ENCODE peak calls at places on chromosomes 13 and 19, in eight cellular contexts. L, T, V, U, G, D, B and C are unnamed samples. For H3K4me1, the result is how much of the 10 kb centered on the place peaks cover.

GRCh38 chr13:100234006-100234405 is 145.1 kb downstream of the PCCA start:
- DNase-seq in L (no peak), T (no peak), V (no peak), U (no peak), G (no peak), D (no peak), B (no peak), C (no peak)

GRCh38 chr19:17616686-17616960 is 61.2 kb downstream of the COLGALT1 start:
- DNase-seq in L (no peak), T (no peak), V (no peak), U (no peak), G (no peak), D (no peak), B (no peak), C (no peak)

GRCh38 chr19:18168673-18169381 is 4.8 kb upstream of the IFI30 start:
- DNase-seq in L (no peak), T (no peak), V (no peak), U (no peak), G (no peak), D (no peak), B (no peak), C (no peak)

GRCh38 chr19:2636897-2637683 is 65.4 kb downstream of the GNG7 start:
- DNase-seq in L (peak), T (no peak), V (no peak), U (peak), G (peak), D (peak), B (peak), C (peak)

GRCh38 chr13:26342898-26343297 is 89.0 kb downstream of the CDK8 start:
- DNase-seq in L (peak), T (no peak), V (no peak), U (no peak), G (no peak), D (no peak), B (no peak), C (no peak)

GRCh38 chr19:45153339-45154063 is 7.3 kb downstream of the NKPD1 start:
- DNase-seq in L (peak), T (peak), V (no peak), U (peak), G (no peak), D (no peak), B (peak), C (no peak)

GRCh38 chr13:102703721-102704035 is 8.8 kb upstream of the METTL21C start:
- DNase-seq in L (no peak), T (no peak), V (no peak), U (no peak), G (no peak), D (no peak), B (no peak), C (no peak)

GRCh38 chr19:23787106-23787505 is 28.4 kb upstream of the ZNF681 start:
- DNase-seq in L (peak), T (no peak), V (no peak), U (no peak), G (no peak), D (no peak), B (no peak), C (no peak)

GRCh38 chr13:105070452-105070851 is 1465.0 kb downstream of the EFNB2 start:
- DNase-seq in L (no peak), T (no peak), V (no peak), U (no peak), G (no peak), D (no peak), B (no peak), C (no peak)

GRCh38 chr13:59354665-59355064 is 809.1 kb downstream of the DIAPH3 start:
- DNase-seq in L (no peak), T (no peak), V (no peak), U (no peak), G (no peak), D (no peak), B (no peak), C (no peak)

GRCh38 chr19:41997851-41998229 is 3.8 kb upstream of the ATP1A3 start:
- DNase-seq in L (no peak), T (no peak), V (no peak), U (no peak), G (no peak), D (no peak), B (no peak), C (no peak)

GRCh38 chr19:58097783-58098681 is at the start of gene ZSCAN18:
- DNase-seq in L (peak), T (no peak), V (peak), U (peak), G (peak), D (peak), B (peak), C (peak)

GRCh38 chr13:29591310-29591709 is 4.2 kb downstream of the SLC7A1 start:
- DNase-seq in L (peak), T (no peak), V (no peak), U (no peak), G (no peak), D (no peak), B (no peak), C (no peak)

GRCh38 chr19:2150794-2151338 is 500 bp downstream of the AP3D1 start:
- DNase-seq in L (no peak), T (no peak), V (peak), U (no peak), G (no peak), D (no peak), B (no peak), C (peak)

GRCh38 chr13:24146961-24147569 is 13.5 kb upstream of the SPATA13 start:
- DNase-seq in L (peak), T (no peak), V (no peak), U (no peak), G (no peak), D (no peak), B (no peak), C (no peak)

GRCh38 chr19:926595-927043 is 784 bp downstream of the ARID3A start:
- DNase-seq in L (no peak), T (no peak), V (no peak), U (peak), G (no peak), D (peak), B (peak), C (peak)

GRCh38 chr13:29902632-29903305 is 52.4 kb upstream of the UBL3 start:
- DNase-seq in L (no peak), T (no peak), V (no peak), U (no peak), G (no peak), D (no peak), B (no peak), C (no peak)

GRCh38 chr19:36213793-36214387 is 575 bp downstream of the ZNF565 start:
- DNase-seq in L (peak), T (no peak), V (no peak), U (no peak), G (peak), D (peak), B (no peak), C (no peak)

GRCh38 chr19:47247308-47247990 is 8.9 kb upstream of the CCDC9 start:
- DNase-seq in L (peak), T (no peak), V (peak), U (peak), G (peak), D (peak), B (peak), C (peak)

GRCh38 chr19:11244846-11245589 is 5.6 kb downstream of the ANGPTL8 start:
- DNase-seq in L (no peak), T (no peak), V (no peak), U (peak), G (no peak), D (no peak), B (no peak), C (no peak)

GRCh38 chr13:49859568-49859967 is 67.1 kb upstream of the KPNA3 start:
- DNase-seq in L (peak), T (no peak), V (no peak), U (no peak), G (peak), D (no peak), B (no peak), C (no peak)

GRCh38 chr13:109971006-109971744 is 184.8 kb upstream of the IRS2 start:
- DNase-seq in L (no peak), T (no peak), V (no peak), U (no peak), G (no peak), D (no peak), B (no peak), C (no peak)

GRCh38 chr19:55069137-55069858 is 6.3 kb upstream of the RDH13 start:
- DNase-seq in L (peak), T (peak), V (peak), U (no peak), G (peak), D (no peak), B (peak), C (peak)

GRCh38 chr19:47421844-47422395 is 2.6 kb upstream of the MEIS3 start:
- DNase-seq in L (peak), T (no peak), V (no peak), U (no peak), G (no peak), D (no peak), B (no peak), C (no peak)

GRCh38 chr19:3034845-3035541 is 5.9 kb upstream of the TLE2 start:
- DNase-seq in L (peak), T (peak), V (peak), U (no peak), G (no peak), D (peak), B (peak), C (no peak)

GRCh38 chr19:35076657-35077056 is 35.1 kb downstream of the HPN start:
- DNase-seq in L (no peak), T (no peak), V (no peak), U (no peak), G (no peak), D (no peak), B (no peak), C (no peak)

GRCh38 chr13:84399320-84400085 is 517.2 kb upstream of the SLITRK1 start:
- DNase-seq in L (peak), T (no peak), V (no peak), U (no peak), G (no peak), D (no peak), B (no peak), C (no peak)

GRCh38 chr19:2077833-2078619 is 18.1 kb downstream of the MOB3A start:
- DNase-seq in L (no peak), T (no peak), V (no peak), U (no peak), G (no peak), D (no peak), B (no peak), C (no peak)

GRCh38 chr19:916645-917322 is 349 bp upstream of the KISS1R start:
- DNase-seq in L (no peak), T (peak), V (no peak), U (no peak), G (no peak), D (no peak), B (no peak), C (no peak)

GRCh38 chr13:105513448-105513847 is 1022.0 kb downstream of the EFNB2 start:
- DNase-seq in L (no peak), T (no peak), V (no peak), U (no peak), G (no peak), D (no peak), B (no peak), C (no peak)

GRCh38 chr19:11423804-11424318 is 4.7 kb upstream of the RGL3 start:
- DNase-seq in L (no peak), T (no peak), V (no peak), U (no peak), G (no peak), D (no peak), B (no peak), C (no peak)

GRCh38 chr19:19458110-19458816 is 52.8 kb downstream of the GATAD2A start:
- DNase-seq in L (no peak), T (no peak), V (no peak), U (no peak), G (no peak), D (no peak), B (no peak), C (no peak)

GRCh38 chr19:49086296-49086695 is 1.0 kb downstream of the SNRNP70 start:
- DNase-seq in L (no peak), T (no peak), V (no peak), U (no peak), G (no peak), D (no peak), B (no peak), C (no peak)

GRCh38 chr19:49085868-49086232 is 599 bp downstream of the SNRNP70 start:
- DNase-seq in L (no peak), T (no peak), V (no peak), U (no peak), G (no peak), D (no peak), B (no peak), C (no peak)

GRCh38 chr19:49084206-49085019 is 838 bp upstream of the SNRNP70 start:
- DNase-seq in L (no peak), T (peak), V (no peak), U (no peak), G (no peak), D (peak), B (no peak), C (no peak)

GRCh38 chr19:49081273-49081672 is 4.0 kb upstream of the SNRNP70 start:
- DNase-seq in L (no peak), T (no peak), V (no peak), U (no peak), G (no peak), D (no peak), B (no peak), C (no peak)

GRCh38 chr19:49085020-49085867 is at the start of gene SNRNP70:
- DNase-seq in L (peak), T (peak), V (peak), U (peak), G (peak), D (peak), B (peak), C (peak)
- TF ChIP-seq CTCF in L (no peak), T (no peak), V (peak), U (no peak), G (no peak), D (peak), B (no peak), C (no peak)

GRCh38 chr19:15399635-15400034 is 19.2 kb downstream of the AKAP8L start:
- DNase-seq in L (no peak), T (no peak), V (no peak), U (no peak), G (no peak), D (no peak), B (no peak), C (no peak)

GRCh38 chr19:15397236-15397635 is 17.6 kb upstream of the AKAP8 start:
- DNase-seq in L (no peak), T (no peak), V (no peak), U (no peak), G (no peak), D (no peak), B (no peak), C (no peak)

GRCh38 chr19:15397782-15398181 is 18.2 kb upstream of the AKAP8 start:
- DNase-seq in L (no peak), T (no peak), V (no peak), U (no peak), G (no peak), D (no peak), B (no peak), C (no peak)

GRCh38 chr19:15399234-15399515 is 19.6 kb upstream of the AKAP8 start:
- DNase-seq in L (no peak), T (no peak), V (no peak), U (no peak), G (no peak), D (no peak), B (no peak), C (no peak)

DNA sequence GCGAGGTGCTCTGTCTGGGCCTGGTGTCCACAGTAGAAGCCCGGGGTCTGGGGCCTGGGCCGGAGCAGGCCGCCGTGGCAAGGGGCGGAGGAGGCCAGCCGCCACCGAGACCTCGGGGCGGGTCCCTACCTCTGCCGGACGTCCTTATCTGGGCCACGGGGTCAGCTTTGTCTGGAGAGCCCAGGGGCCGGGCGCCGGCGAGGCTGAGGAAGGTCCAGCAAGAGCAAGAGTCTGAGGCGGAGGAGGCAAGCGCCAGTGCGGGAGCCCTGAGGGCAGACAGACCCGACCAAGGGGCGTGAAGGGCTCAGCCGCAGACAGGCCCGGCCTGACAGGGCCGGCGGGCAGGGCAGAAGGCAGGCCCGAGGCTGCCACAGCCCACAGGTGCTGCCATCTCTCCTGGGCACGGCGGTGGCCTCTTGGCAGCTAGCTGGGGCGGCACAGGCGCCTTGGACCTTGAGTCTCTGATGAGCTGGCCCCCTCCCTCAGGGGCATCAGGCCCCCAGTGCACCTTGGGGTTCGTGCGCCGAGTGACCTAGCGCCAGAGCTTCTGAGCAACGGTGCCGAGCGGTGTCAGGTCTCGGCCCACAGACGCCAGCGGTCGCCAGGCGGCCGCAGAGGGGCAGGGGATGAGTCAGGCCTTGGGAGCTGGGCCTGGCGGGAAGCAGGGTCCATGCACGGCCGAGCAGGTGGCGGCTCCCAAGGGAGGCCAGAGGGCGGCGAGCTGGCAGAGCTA is 19.1 kb upstream of the AKAP8 start:
- DNase-seq in L (no peak), T (no peak), V (no peak), U (no peak), G (no peak), D (no peak), B (no peak), C (no peak)
- H3K4me3 ChIP-seq in L (no peak), T (no peak), V (no peak), U (no peak), G (no peak), D (no peak), B (no peak), C (no peak)

GRCh38 chr19:29687244-29687896 is 22.1 kb downstream of the PLEKHF1 start:
- DNase-seq in L (peak), T (no peak), V (no peak), U (no peak), G (no peak), D (peak), B (no peak), C (no peak)

GRCh38 chr19:29686285-29686805 is 21.1 kb downstream of the PLEKHF1 start:
- DNase-seq in L (no peak), T (no peak), V (no peak), U (no peak), G (no peak), D (no peak), B (no peak), C (no peak)

GRCh38 chr19:29683009-29683408 is 17.7 kb downstream of the PLEKHF1 start:
- DNase-seq in L (peak), T (no peak), V (no peak), U (no peak), G (no peak), D (no peak), B (no peak), C (no peak)

GRCh38 chr19:29687897-29688728 is 22.9 kb downstream of the PLEKHF1 start:
- DNase-seq in L (peak), T (no peak), V (no peak), U (no peak), G (no peak), D (no peak), B (no peak), C (no peak)

DNA sequence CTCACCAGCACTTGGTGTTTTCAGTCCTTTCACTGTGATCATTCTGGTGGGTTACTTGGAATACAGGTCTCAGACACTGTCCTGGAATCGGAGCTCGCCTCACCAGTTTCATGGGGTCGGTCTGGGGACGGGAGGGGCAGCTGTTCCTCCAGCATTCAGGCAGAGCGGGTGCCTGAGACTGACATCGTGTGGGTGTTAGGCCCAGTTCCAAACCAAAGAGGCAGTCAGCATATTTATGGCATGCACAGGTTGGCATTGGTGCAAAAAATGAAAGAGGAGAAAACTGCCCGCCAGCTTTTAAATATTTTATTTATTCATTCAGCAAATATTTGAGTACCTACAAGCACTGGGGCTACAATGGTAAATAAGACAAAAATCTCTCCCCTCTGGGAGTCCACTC is 20.1 kb downstream of the PLEKHF1 start:
- DNase-seq in L (peak), T (no peak), V (no peak), U (no peak), G (no peak), D (no peak), B (no peak), C (no peak)
- H3K4me1 ChIP-seq in L (under half), T (under half), V (under half), U (under half), G (under half), D (under half), B (under half), C (under half)

DNA sequence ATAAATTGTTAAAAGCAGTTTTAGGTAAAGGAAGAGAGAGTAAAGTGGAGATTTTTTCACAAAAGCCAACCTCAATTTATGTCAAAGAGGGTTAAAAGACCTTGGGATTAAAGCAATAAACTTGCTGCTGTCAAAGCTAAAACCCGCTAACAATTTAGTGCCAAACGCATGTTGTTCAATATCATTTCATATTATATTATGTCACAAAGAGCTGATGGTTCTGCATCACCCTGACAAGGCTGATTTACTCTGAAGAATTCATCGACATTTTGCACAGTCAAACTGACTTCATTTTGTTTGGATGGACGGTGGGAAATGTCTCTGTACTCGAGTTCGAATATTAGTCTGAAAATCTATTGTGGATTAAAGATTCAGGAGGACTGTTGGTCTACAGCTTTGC is 315.8 kb upstream of the TSHZ3 start:
- DNase-seq in L (no peak), T (no peak), V (no peak), U (no peak), G (no peak), D (no peak), B (no peak), C (no peak)
- TF ChIP-seq CTCF in L (no peak), T (no peak), V (no peak), U (no peak), G (no peak), D (no peak), B (no peak), C (no peak)

DNA sequence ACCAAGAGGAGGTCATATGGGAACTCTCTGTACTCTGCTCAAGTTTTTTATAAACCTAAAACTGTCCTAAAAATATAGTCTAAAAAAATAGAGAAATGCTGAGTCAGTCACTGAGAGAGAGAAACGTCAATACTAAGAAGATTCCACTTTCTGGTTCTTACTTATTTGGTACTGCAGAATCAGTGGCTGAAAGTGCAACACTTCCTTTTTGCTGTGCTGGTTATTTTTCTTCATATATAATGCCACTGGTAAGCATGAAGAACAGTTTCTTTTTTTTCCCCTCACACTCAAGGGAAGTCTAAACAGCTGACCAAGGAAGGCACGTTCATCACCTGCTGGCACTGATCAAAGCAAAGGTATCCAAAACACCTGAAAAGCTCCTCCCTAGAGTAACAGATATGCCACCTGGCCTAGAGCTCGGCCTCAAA is 44.3 kb upstream of the N4BP2L1 start:
- DNase-seq in L (no peak), T (no peak), V (no peak), U (no peak), G (no peak), D (no peak), B (no peak), C (no peak)
- H3K4me3 ChIP-seq in L (no peak), T (no peak), V (no peak), U (no peak), G (no peak), D (no peak), B (no peak), C (no peak)

DNA sequence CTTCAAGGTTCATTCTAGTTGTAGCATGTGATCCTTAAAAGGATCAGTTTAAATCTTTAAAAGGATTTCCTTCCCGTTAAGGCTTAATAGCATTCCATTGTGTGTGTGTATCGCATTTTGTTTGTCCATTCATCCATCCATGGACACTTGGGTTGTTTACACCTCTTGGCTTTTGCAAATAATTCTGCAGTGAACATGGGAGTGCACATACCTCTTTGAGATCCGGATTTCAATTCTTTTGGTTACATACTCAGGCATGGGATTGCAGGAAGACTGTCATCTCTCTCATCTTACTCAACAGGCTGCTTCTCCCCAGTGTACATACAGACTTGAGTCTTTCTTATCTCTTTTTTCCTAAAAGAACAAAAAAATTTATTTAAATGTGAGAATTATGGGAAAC is 1.2 kb downstream of the RNF113B start:
- DNase-seq in L (peak), T (no peak), V (no peak), U (no peak), G (no peak), D (no peak), B (no peak), C (no peak)
- H3K4me1 ChIP-seq in L (under half), T (half or more), V (under half), U (under half), G (under half), D (under half), B (half or more), C (under half)